ENCODE peak calls at places on chromosomes 1 and 21, in five cellular contexts. Q is SK-N-SH, V is K562, S is HCT116, L is GM23338. X is an unnamed sample.

GRCh38 chr1:159756397-159756796 is 24.4 kb upstream of the DUSP23 start:
- DNase-seq in Q (no peak), V (no peak), S (no peak), L (no peak), X (no peak)

GRCh38 chr1:209455133-209455532 is 128.4 kb upstream of the CAMK1G start:
- DNase-seq in Q (no peak), V (no peak), S (no peak), L (no peak), X (no peak)

GRCh38 chr1:154972517-154973343 is 1.8 kb upstream of the CKS1B start:
- DNase-seq in Q (no peak), V (no peak), S (peak), L (peak), X (no peak)

GRCh38 chr1:92877081-92877711 is 45.4 kb downstream of the RPL5 start:
- DNase-seq in Q (peak), V (no peak), S (no peak), L (no peak), X (no peak)

GRCh38 chr1:164787834-164788231 is 228.8 kb downstream of the PBX1 start:
- DNase-seq in Q (no peak), V (no peak), S (no peak), L (peak), X (no peak)

GRCh38 chr1:25608488-25609178 is 8.0 kb upstream of the MAN1C1 start:
- DNase-seq in Q (peak), V (peak), S (peak), L (peak), X (peak)

GRCh38 chr1:51519857-51520699 is 1.0 kb upstream of the EPS15 start:
- DNase-seq in Q (no peak), V (peak), S (no peak), L (no peak), X (no peak)

GRCh38 chr21:42646836-42647235 is 6.6 kb upstream of the PDE9A start:
- DNase-seq in Q (no peak), V (no peak), S (no peak), L (no peak), X (no peak)

GRCh38 chr1:65330822-65331221 is 21.5 kb downstream of the DNAJC6 start:
- DNase-seq in Q (no peak), V (no peak), S (no peak), L (peak), X (no peak)

GRCh38 chr1:32684167-32684811 is 18.3 kb downstream of the SYNC start:
- DNase-seq in Q (no peak), V (no peak), S (no peak), L (no peak), X (no peak)

GRCh38 chr1:31846484-31846883 is 30.7 kb upstream of the SPOCD1 start:
- DNase-seq in Q (no peak), V (no peak), S (no peak), L (no peak), X (no peak)

GRCh38 chr1:48931571-48932251 is 155.0 kb upstream of the BEND5 start:
- DNase-seq in Q (no peak), V (no peak), S (no peak), L (peak), X (no peak)

GRCh38 chr1:226510453-226510852 is 38.1 kb upstream of the STUM start:
- DNase-seq in Q (no peak), V (no peak), S (no peak), L (no peak), X (no peak)

GRCh38 chr1:15220024-15220392 is 27.0 kb upstream of the FHAD1 start:
- DNase-seq in Q (no peak), V (no peak), S (no peak), L (no peak), X (no peak)

GRCh38 chr1:87950369-87950768 is 621.7 kb downstream of the LMO4 start:
- DNase-seq in Q (no peak), V (no peak), S (no peak), L (no peak), X (no peak)

GRCh38 chr1:236862615-236863211 is 67.6 kb downstream of the MTR start:
- DNase-seq in Q (no peak), V (no peak), S (no peak), L (no peak), X (no peak)

GRCh38 chr1:7704214-7705047 is 66.7 kb upstream of the VAMP3 start:
- DNase-seq in Q (peak), V (peak), S (peak), L (peak), X (no peak)

GRCh38 chr1:72281144-72281543 is 1.2 kb downstream of the NEGR1 start:
- DNase-seq in Q (no peak), V (no peak), S (no peak), L (no peak), X (no peak)

GRCh38 chr1:230077436-230078221 is 10.6 kb downstream of the GALNT2 start:
- DNase-seq in Q (no peak), V (no peak), S (no peak), L (no peak), X (no peak)

GRCh38 chr21:36887983-36888382 is 78.5 kb downstream of the HLCS start:
- DNase-seq in Q (peak), V (no peak), S (no peak), L (no peak), X (no peak)

GRCh38 chr1:162626089-162626488 is 6.2 kb upstream of the DDR2 start:
- DNase-seq in Q (no peak), V (no peak), S (no peak), L (no peak), X (no peak)

GRCh38 chr1:3070654-3071506 is 1.9 kb downstream of the PRDM16 start:
- DNase-seq in Q (no peak), V (no peak), S (no peak), L (peak), X (no peak)

GRCh38 chr1:193211539-193211938 is 25.1 kb upstream of the B3GALT2 start:
- DNase-seq in Q (no peak), V (no peak), S (peak), L (no peak), X (peak)

GRCh38 chr1:93680121-93681094 is 1.2 kb downstream of the BCAR3 start:
- DNase-seq in Q (peak), V (peak), S (peak), L (peak), X (no peak)

DNA sequence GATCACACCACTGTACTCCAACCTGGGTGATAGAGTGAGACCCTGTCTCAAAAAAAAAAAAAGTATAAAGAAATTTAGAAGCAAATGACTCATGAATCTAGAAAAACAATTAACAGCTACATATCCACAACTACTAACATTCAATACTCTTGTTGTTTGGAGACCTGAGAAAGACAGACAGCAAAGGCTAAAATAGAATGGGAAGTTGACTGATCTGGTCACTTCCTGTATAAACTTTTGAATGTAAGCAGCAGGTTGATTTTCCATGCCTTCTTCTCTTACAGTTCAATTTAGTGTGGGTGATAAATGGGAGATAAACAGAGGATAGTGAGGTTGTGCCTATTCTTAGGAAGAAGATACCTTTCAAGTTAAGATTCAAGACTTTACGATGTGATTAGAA is 85.2 kb downstream of the TGFB2 start:
- DNase-seq in Q (no peak), V (no peak), S (no peak), L (no peak), X (no peak)
- H2AFZ ChIP-seq in Q (no peak), V (no peak), S (no peak), L (no peak), X (no peak)

DNA sequence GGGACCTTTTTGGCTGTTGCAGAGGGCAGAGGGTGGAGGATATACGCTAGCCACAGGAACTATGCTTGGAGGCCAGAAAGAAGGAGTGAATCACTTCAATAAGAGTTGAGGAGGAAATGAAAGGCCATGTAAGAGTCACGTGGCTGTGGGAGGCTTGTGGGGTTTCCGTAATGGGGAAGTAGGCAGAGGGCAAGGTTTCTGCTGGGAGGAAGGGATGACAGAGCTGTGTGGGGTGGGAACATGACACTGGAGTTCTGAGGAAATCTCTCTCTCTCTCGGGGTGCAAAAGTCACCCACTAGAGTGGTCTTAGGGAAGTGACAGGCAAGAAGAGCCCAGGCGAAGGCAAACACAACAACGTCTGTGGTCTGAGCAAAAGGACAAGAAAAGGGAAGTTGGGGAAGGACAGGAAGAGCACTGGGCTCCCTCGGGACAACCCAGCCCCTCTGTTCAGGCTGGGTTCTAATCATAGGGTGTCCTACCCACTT is 3.9 kb upstream of the CD1C start:
- DNase-seq in Q (no peak), V (no peak), S (no peak), L (no peak), X (peak)
- TF ChIP-seq REST in Q (no peak), V (no peak), S (no peak), L (no peak), X (no peak)

GRCh38 chr1:67893126-67893495 is 59.8 kb upstream of the GNG12 start:
- DNase-seq in Q (no peak), V (no peak), S (no peak), L (peak), X (no peak)

GRCh38 chr1:67889940-67890567 is 56.8 kb upstream of the GNG12 start:
- DNase-seq in Q (no peak), V (peak), S (peak), L (no peak), X (no peak)

GRCh38 chr1:67890862-67891261 is 57.6 kb upstream of the GNG12 start:
- DNase-seq in Q (no peak), V (no peak), S (no peak), L (no peak), X (no peak)

GRCh38 chr1:67894981-67895735 is 61.9 kb upstream of the GNG12 start:
- DNase-seq in Q (no peak), V (no peak), S (no peak), L (no peak), X (no peak)

GRCh38 chr1:67892451-67893125 is 59.3 kb upstream of the GNG12 start:
- DNase-seq in Q (no peak), V (no peak), S (no peak), L (peak), X (no peak)
- H2AFZ ChIP-seq in Q (peak), V (peak), S (no peak), L (no peak), X (no peak)

DNA sequence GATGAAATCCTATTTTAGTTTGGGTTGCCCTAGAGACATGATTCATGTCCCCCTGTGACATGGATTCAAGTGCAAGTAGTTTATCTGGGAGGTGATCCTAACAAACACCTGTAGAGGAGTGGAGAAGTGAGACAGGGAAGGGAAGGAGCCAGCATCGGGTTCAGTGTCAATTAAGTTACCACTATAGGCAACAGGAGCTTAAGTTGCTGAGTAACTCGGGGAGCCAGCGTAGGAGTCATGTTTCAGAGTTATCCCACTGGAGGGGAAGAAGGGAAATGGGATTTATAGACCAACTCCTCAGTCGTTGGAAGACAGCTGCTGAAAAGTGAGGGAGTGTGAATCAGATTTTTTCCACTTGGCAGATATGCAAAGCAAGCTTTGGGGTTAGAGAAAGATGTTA is 54.9 kb downstream of the SLC30A7 start:
- DNase-seq in Q (no peak), V (no peak), S (no peak), L (peak), X (no peak)
- TF ChIP-seq REST in Q (no peak), V (no peak), S (no peak), L (no peak), X (no peak)

GRCh38 chr1:196271212-196271947 is 336.9 kb downstream of the KCNT2 start:
- DNase-seq in Q (no peak), V (no peak), S (no peak), L (no peak), X (no peak)
- H2AFZ ChIP-seq in Q (peak), V (peak), S (peak), L (no peak), X (no peak)

DNA sequence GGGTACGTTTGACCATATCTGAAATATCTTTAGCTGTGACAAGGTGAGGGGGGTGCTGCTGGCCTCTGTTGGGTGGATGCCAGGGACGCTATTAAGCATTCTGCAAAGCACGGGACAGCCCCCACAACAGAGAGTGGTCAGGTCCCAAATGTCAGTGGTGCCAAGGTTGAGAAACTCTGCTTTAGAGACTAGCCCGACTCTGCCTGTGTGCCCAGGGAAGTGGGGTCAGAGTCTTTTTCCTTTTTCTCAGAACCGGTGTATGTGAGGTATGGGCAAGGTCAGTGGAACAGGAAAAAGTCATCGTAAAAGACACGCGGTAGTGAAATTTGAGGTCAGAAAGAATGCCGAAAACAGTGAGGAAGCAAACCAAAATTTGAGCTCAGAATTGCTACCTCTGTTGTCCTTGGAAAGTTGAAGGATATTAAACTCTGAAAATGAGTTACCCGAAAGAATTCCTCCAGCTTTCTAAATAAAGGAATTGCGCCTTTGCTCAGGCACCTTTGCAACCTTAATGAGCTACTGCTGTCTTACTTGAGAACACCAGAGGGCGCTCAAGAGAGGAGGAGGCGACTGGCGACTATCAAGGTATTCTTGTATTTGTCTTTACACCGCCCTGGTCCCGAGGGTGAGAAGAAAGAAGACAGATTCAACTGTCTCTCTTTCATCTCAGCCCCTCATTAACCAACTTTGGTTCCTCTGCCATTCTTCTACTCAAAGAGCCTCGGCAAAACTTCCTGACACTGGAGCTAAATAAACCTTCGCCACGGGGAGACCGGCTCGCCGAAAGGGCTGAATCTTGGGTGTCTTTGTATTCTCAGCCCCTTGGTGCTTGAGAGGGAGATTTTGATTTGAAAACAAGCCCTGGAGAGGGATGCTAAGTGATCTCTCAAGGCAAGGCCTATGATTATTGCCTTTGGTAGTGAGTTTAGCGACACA is 85.4 kb upstream of the OLIG2 start:
- DNase-seq in Q (peak), V (peak), S (peak), L (peak), X (no peak)
- TF ChIP-seq REST in Q (no peak), V (no peak), S (no peak), L (no peak), X (no peak)